ENCODE peak calls at places on chromosomes 3 and 15, in six cellular contexts. X is H1, A is SK-N-SH, B is GM12878, S is K562, J is HepG2. Z is an unnamed sample.

GRCh38 chr3:132788299-132788698 is 66.1 kb upstream of the NPHP3 start:
- DNase-seq in J (no peak), B (no peak), A (no peak), X (no peak), S (no peak), Z (no peak)

GRCh38 chr3:33299395-33300081 is 22.3 kb downstream of the FBXL2 start:
- DNase-seq in X (no peak), J (no peak), B (no peak), S (no peak), A (no peak), Z (no peak)

GRCh38 chr15:51830279-51830806 is 890 bp downstream of the TMOD3 start:
- DNase-seq in A (no peak), S (no peak), X (no peak), B (no peak), J (no peak), Z (no peak)

GRCh38 chr3:2158828-2159227 is 60.2 kb downstream of the CNTN4 start:
- DNase-seq in J (no peak), B (no peak), X (no peak), S (no peak), A (no peak), Z (no peak)

GRCh38 chr15:83320831-83321230 is 36.4 kb upstream of the BNC1 start:
- DNase-seq in X (no peak), A (no peak), J (no peak), B (no peak), S (no peak), Z (no peak)

GRCh38 chr3:174862101-174862500 is 3.0 kb downstream of the NAALADL2 start:
- DNase-seq in J (peak), S (no peak), X (peak), B (no peak), A (no peak), Z (no peak)

GRCh38 chr15:26126070-26126469 is 262.9 kb upstream of the ATP10A start:
- DNase-seq in X (no peak), J (no peak), S (no peak), A (no peak), B (no peak), Z (no peak)

GRCh38 chr15:56342653-56343052 is 22.6 kb upstream of the TEX9 start:
- DNase-seq in J (no peak), X (no peak), S (no peak), B (no peak), A (peak), Z (no peak)

GRCh38 chr15:82134426-82134825 is 88.6 kb upstream of the MEX3B start:
- DNase-seq in J (no peak), B (no peak), X (no peak), A (no peak), S (no peak), Z (no peak)

GRCh38 chr3:114035146-114035545 is 21.2 kb downstream of the CCDC191 start:
- DNase-seq in S (no peak), B (no peak), X (no peak), A (no peak), J (no peak), Z (no peak)

DNA sequence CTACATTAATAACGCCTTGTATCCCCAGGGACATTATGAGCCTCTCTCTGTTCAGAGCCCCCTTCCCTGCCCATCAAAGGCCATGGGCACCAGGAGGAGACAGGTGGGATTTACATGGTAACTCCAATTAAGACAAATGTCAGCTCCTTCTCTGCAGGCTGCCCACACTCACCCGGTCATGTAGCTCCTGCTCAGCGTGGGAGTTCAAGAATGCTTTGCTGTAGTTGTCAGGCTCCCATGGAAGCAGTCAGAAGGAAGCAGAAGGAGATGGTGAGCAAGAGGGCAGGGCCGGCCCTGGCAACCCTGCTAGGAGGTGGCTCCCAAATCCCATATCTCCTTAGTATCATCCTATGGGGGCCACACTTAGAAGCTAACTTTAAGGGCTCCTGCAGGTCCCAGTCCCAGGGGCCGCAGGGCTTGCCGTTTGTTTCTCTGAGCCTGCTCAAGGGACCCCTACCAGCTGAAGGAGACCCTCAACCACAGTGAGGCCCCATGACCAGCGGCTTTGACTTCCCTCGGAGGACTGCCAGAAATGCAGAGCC is 218.4 kb upstream of the TLE3 start:
- DNase-seq in J (no peak), B (no peak), X (no peak), A (no peak), S (no peak), Z (no peak)
- TF ChIP-seq GABPA in J (no peak), B (no peak), X (no peak), A (no peak), S (no peak), Z (no peak)

GRCh38 chr15:92646216-92646615 is 9.4 kb downstream of the FAM174B start:
- DNase-seq in X (no peak), A (no peak), J (no peak), S (no peak), B (no peak), Z (no peak)

GRCh38 chr15:92643849-92644815 is 11.4 kb downstream of the FAM174B start:
- DNase-seq in J (no peak), X (no peak), B (no peak), A (no peak), S (no peak), Z (no peak)

GRCh38 chr15:92645731-92646130 is 9.8 kb downstream of the FAM174B start:
- DNase-seq in A (no peak), B (no peak), J (no peak), X (no peak), S (no peak), Z (no peak)

GRCh38 chr15:92647467-92648163 is 8.0 kb downstream of the FAM174B start:
- DNase-seq in B (no peak), S (no peak), X (peak), A (no peak), J (no peak), Z (no peak)

DNA sequence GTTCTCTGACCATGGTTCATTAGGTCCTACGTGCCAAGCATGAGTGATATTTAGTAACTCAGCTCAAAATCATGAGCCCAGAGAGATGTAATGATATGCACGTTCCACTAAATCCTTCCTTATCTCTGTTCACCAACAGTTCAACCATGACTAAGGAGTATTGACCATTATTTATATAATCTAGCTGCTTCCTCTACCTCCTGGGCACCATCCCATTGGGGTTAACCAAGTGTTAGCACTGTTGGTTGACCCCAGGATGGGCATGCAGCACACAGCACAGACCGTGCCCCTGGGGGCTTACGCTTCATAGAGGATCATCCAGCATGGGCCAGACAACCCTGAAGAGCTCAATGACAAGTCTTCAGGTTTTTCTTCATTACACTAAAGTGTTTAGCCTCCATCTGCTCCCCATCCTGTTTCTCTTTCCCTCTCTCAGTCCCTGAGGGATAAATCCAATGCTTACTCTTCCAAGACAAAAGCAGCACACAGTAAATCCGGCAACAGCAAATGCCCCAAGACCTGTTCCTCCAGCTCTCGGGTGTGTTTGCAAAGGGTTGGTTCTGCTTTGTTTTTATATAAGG is 10.4 kb downstream of the FAM174B start:
- DNase-seq in S (no peak), A (no peak), B (no peak), X (no peak), J (no peak), Z (no peak)
- TF ChIP-seq GABPA in S (no peak), A (no peak), B (no peak), X (no peak), J (no peak), Z (no peak)

DNA sequence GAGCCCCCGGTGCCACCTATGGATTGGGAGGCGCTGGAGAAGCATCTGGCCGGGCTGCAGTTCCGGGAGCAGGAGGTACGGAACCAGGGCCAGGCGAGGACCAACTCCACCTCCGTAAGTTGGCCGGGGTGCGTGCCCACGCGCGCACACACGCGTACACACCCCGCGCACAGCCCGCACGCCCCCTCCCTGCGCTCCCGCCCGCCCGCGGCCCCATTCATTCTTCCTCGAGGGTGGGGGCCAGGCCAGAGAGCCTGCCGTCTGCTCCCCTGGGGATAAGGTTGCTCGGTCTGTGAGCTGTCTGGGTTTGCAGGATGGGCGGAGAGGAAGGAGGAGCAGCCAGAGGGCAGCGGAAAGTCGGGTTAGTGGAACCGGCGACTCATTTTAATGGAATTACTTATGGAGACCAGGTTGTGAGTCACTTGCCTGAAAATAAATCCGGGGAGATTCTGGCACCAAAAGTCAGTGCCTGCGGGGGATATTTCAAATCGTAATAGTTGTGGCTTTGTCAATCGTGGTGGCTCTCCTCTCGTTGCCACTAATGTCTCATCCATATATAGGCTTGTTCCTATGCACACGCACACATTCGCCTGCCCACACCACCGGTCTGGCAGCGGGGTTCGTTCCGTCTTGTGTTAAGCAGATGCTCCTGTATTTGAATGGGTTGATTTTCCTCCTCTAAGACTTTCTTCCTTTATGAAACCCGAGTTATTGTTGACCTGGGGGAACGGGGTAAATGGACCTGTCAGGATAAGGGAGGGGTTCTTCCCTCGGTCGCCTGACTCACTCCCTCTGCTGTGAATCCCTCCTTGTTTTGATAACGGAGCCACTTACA is 223.4 kb upstream of the IL12A start:
- DNase-seq in S (no peak), A (peak), B (no peak), X (peak), J (no peak), Z (no peak)
- TF ChIP-seq GABPA in S (no peak), A (no peak), B (no peak), X (no peak), J (no peak), Z (no peak)

GRCh38 chr15:99050328-99050980 is 42.9 kb upstream of the PGPEP1L start:
- DNase-seq in A (no peak), J (no peak), B (no peak), X (no peak), S (no peak), Z (no peak)
- TF ChIP-seq GABPA in A (no peak), J (no peak), B (no peak), X (no peak), S (no peak), Z (no peak)

DNA sequence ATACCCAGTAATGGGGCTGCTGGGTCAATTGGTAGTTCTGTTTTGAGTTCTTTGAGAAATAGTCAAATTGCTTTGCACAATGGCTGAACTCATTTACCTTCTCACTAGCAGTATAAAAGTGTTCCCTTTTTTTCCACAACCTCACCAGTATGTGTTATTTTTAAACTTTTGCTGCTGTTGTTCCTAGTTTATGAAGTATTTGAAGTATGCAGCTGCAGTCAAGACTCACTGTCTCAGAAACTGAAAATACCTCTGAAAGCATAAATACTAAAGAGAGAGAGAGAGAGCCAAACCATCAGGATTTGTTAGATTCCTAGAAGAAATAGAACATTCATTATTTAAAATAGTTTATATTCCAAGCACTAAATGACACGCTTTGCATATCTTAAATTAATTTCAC is 764.2 kb downstream of the NTRK3 start:
- DNase-seq in S (no peak), X (no peak), A (no peak), B (no peak), J (no peak), Z (no peak)
- TF ChIP-seq GABPA in S (no peak), X (no peak), A (no peak), B (no peak), J (no peak), Z (no peak)

DNA sequence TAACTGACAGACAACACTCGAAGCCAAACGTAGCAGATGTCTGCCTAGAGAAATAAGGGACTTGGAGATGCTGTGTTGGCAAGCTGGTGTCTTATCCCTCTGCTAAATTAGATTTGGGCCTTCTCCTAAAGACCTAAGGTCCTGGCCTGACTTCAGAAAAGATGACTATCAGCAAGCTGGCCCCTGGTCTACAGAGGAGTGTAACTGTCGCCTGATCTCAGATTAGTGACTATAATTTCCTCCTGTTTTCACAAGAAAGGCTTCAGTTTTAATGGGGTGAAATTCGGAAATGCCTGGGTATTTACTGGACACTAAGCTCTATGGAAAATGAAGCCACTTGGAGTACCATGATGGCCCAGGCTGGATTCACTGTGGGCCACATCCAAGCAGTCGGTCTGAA is 53.1 kb upstream of the SLC7A14 start:
- DNase-seq in S (no peak), J (no peak), X (no peak), B (no peak), A (no peak), Z (no peak)
- TF ChIP-seq GABPA in S (no peak), J (no peak), X (no peak), B (no peak), A (no peak), Z (no peak)

GRCh38 chr3:150236683-150237082 is 171.4 kb upstream of the TSC22D2 start:
- DNase-seq in J (no peak), B (no peak), S (no peak), X (no peak), A (no peak), Z (no peak)

GRCh38 chr3:150237490-150237889 is 170.6 kb upstream of the TSC22D2 start:
- DNase-seq in A (no peak), B (no peak), S (no peak), X (no peak), J (no peak), Z (no peak)

GRCh38 chr3:150235799-150236198 is 172.3 kb upstream of the TSC22D2 start:
- DNase-seq in B (no peak), S (no peak), J (no peak), X (no peak), A (no peak), Z (no peak)

GRCh38 chr3:150230037-150230436 is 178.1 kb upstream of the TSC22D2 start:
- DNase-seq in B (no peak), A (no peak), J (no peak), S (no peak), X (no peak), Z (no peak)

GRCh38 chr3:150232992-150233451 is 175.1 kb upstream of the TSC22D2 start:
- DNase-seq in X (no peak), A (no peak), B (no peak), S (no peak), J (no peak), Z (no peak)
- TF ChIP-seq GABPA in X (no peak), A (no peak), B (no peak), S (no peak), J (no peak), Z (no peak)

DNA sequence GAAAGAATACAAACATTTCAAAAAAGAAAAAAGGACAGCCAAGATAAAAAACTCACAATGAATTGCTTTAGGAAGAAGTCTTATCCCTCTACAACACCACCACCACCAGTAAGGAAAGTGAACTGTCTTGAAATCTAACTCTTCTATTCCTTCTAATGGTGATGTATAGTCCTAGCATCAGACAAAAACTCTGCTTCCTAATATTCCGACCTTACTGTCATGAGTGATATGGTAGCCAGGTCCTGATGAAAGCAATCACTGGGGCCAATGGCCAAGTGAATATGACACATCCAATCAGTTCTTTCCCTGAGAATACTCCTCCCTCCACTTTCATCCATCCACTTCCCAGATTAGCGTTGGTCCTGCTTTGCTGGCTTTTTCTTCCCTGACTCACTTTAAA is 14.8 kb downstream of the GK5 start:
- DNase-seq in A (no peak), S (no peak), X (no peak), B (no peak), J (no peak), Z (no peak)
- TF ChIP-seq GABPA in A (no peak), S (no peak), X (no peak), B (no peak), J (no peak), Z (no peak)

GRCh38 chr15:66862878-66863335 is 160.9 kb downstream of the SMAD6 start:
- DNase-seq in S (peak), J (peak), X (peak), A (peak), B (peak), Z (peak)
- TF ChIP-seq GABPA in S (no peak), J (no peak), X (peak), A (no peak), B (no peak), Z (no peak)

GRCh38 chr15:90683371-90683770 is 33.8 kb upstream of the BLM start:
- DNase-seq in S (peak), X (no peak), B (no peak), A (no peak), J (no peak), Z (no peak)

GRCh38 chr15:90681480-90681879 is 35.7 kb upstream of the BLM start:
- DNase-seq in J (no peak), B (no peak), S (no peak), A (no peak), X (no peak), Z (no peak)

GRCh38 chr15:90679959-90680358 is 37.2 kb upstream of the BLM start:
- DNase-seq in J (no peak), S (no peak), X (no peak), B (no peak), A (no peak), Z (no peak)

GRCh38 chr15:90680371-90680935 is 36.7 kb upstream of the BLM start:
- DNase-seq in S (no peak), A (no peak), J (no peak), B (no peak), X (no peak), Z (no peak)

DNA sequence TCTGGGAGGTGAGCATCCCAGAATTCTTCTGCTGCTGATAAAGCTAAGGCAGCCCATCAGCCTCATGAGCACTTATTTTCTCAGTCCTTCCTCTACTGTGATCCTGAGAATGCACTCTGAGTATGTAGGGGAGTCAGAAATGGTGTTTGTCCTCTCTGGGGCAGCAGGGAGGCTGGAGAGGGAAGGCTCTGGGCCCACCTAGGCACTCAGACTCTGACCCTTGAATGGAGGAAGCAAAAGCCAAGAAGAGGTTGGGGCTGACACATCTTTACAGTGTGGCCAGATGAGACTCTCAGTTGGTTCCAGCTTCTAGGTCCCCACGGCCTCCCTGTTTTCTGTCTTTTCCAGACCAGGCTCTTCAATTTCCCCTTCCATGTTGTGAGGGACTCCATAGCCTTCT is 36.1 kb upstream of the BLM start:
- DNase-seq in S (no peak), B (no peak), J (no peak), A (no peak), X (no peak), Z (no peak)
- TF ChIP-seq GABPA in S (no peak), B (no peak), J (no peak), A (no peak), X (no peak), Z (no peak)

Z was measured in HL-60.